ENCODE peak calls at places on chromosomes 1 and 21, in four cellular contexts. I is cardiac fibroblast, O is NCI-H748 treated with DMSO at 0.1 percent for 48 hours, N is NCI-H345. M is an unnamed sample.

GRCh38 chr1:19384772-19385187 is 72.7 kb downstream of the SLC66A1 start:
- DNase-seq in I (no peak), O (no peak), N (no peak), M (no peak)

GRCh38 chr1:203089001-203089650 is 3.3 kb upstream of the MYOG start:
- DNase-seq in I (no peak), O (no peak), N (no peak), M (no peak)

GRCh38 chr1:64539808-64540207 is 69.9 kb downstream of the CACHD1 start:
- DNase-seq in I (peak), O (no peak), N (no peak), M (no peak)

GRCh38 chr1:210332719-210333398 is 4.2 kb downstream of the HHAT start:
- DNase-seq in I (no peak), O (no peak), N (no peak), M (no peak)

GRCh38 chr1:68936530-68936929 is 439.6 kb upstream of the DEPDC1 start:
- DNase-seq in I (no peak), O (no peak), N (no peak), M (no peak)

GRCh38 chr1:230153655-230154296 is 86.7 kb downstream of the GALNT2 start:
- DNase-seq in I (peak), O (no peak), N (no peak), M (no peak)

GRCh38 chr1:158286487-158286886 is 3.2 kb upstream of the CD1C start:
- DNase-seq in I (no peak), O (no peak), N (no peak), M (no peak)

GRCh38 chr1:46479744-46480350 is 9.8 kb upstream of the DMBX1 start:
- DNase-seq in I (no peak), O (no peak), N (no peak), M (no peak)

GRCh38 chr21:26070822-26071425 is 99.6 kb downstream of the APP start:
- DNase-seq in I (peak), O (peak), N (no peak), M (no peak)

GRCh38 chr21:39009587-39010225 is 173.5 kb downstream of the PSMG1 start:
- DNase-seq in I (no peak), O (no peak), N (no peak), M (no peak)

GRCh38 chr21:45219517-45219916 is 68.2 kb downstream of the POFUT2 start:
- DNase-seq in I (peak), O (no peak), N (no peak), M (no peak)

GRCh38 chr1:214205053-214205452 is 75.9 kb upstream of the SMYD2 start:
- DNase-seq in I (no peak), O (peak), N (no peak), M (no peak)

GRCh38 chr1:119220980-119221379 is 80.5 kb upstream of the WARS2 start:
- DNase-seq in I (no peak), O (no peak), N (no peak), M (no peak)

GRCh38 chr1:39689214-39689613 is 2.0 kb downstream of the HPCAL4 start:
- DNase-seq in I (no peak), O (no peak), N (no peak), M (no peak)

GRCh38 chr1:202276081-202276715 is 65.5 kb downstream of the UBE2T start:
- DNase-seq in I (no peak), O (no peak), N (no peak), M (no peak)

GRCh38 chr1:204793259-204793658 is 77.4 kb upstream of the NFASC start:
- DNase-seq in I (no peak), O (no peak), N (no peak), M (no peak)

GRCh38 chr1:24027838-24028468 is 47.8 kb upstream of the SRSF10 start:
- DNase-seq in I (peak), O (no peak), N (peak), M (no peak)

GRCh38 chr1:87794788-87795614 is 466.3 kb downstream of the LMO4 start:
- DNase-seq in I (peak), O (no peak), N (no peak), M (no peak)

GRCh38 chr1:183841950-183842816 is 37.3 kb downstream of the RGL1 start:
- DNase-seq in I (peak), O (no peak), N (no peak), M (peak)

GRCh38 chr1:227547604-227548397 is 15.6 kb upstream of the ZNF678 start:
- DNase-seq in I (no peak), O (no peak), N (no peak), M (no peak)

GRCh38 chr1:53656916-53657170 is 82.1 kb downstream of the GLIS1 start:
- DNase-seq in I (no peak), O (no peak), N (no peak), M (no peak)

GRCh38 chr1:153238536-153238935 is 21.0 kb upstream of the LORICRIN start:
- DNase-seq in I (no peak), O (no peak), N (no peak), M (no peak)

GRCh38 chr1:7300893-7301292 is 470.2 kb upstream of the VAMP3 start:
- DNase-seq in I (peak), O (no peak), N (no peak), M (no peak)

GRCh38 chr1:8407652-8408051 is 89.7 kb downstream of the SLC45A1 start:
- DNase-seq in I (no peak), O (no peak), N (no peak), M (no peak)

GRCh38 chr1:76611782-76612445 is 255.4 kb upstream of the ST6GALNAC5 start:
- DNase-seq in I (no peak), O (no peak), N (no peak), M (no peak)

GRCh38 chr21:33035147-33035546 is 9.4 kb downstream of the OLIG2 start:
- DNase-seq in I (no peak), O (no peak), N (peak), M (no peak)

GRCh38 chr1:110291241-110292030 is 47.7 kb upstream of the RBM15 start:
- DNase-seq in I (no peak), O (no peak), N (no peak), M (no peak)

GRCh38 chr1:198175418-198176170 is 18.8 kb downstream of the NEK7 start:
- DNase-seq in I (peak), O (no peak), N (no peak), M (no peak)

GRCh38 chr1:245679796-245680195 is 525.0 kb downstream of the KIF26B start:
- DNase-seq in I (no peak), O (no peak), N (no peak), M (no peak)

GRCh38 chr1:65001238-65001792 is 35.0 kb upstream of the JAK1 start:
- DNase-seq in I (peak), O (no peak), N (no peak), M (no peak)

GRCh38 chr1:18100493-18101063 is 7.0 kb upstream of the IGSF21 start:
- DNase-seq in I (peak), O (no peak), N (peak), M (peak)

GRCh38 chr1:223229756-223230155 is 86.7 kb upstream of the TLR5 start:
- DNase-seq in I (no peak), O (no peak), N (no peak), M (no peak)

GRCh38 chr1:220787069-220787614 is 429 bp downstream of the MTARC1 start:
- DNase-seq in I (no peak), O (peak), N (peak), M (no peak)

GRCh38 chr21:31184462-31184861 is 146.2 kb upstream of the KRTAP19-8 start:
- DNase-seq in I (no peak), O (no peak), N (no peak), M (no peak)

GRCh38 chr1:185561629-185562028 is 172.6 kb upstream of the HMCN1 start:
- DNase-seq in I (peak), O (no peak), N (no peak), M (no peak)

GRCh38 chr1:192539450-192540132 is 36.0 kb upstream of the RGS1 start:
- DNase-seq in I (peak), O (no peak), N (no peak), M (no peak)

GRCh38 chr1:21901473-21901847 is 35.6 kb downstream of the HSPG2 start:
- DNase-seq in I (peak), O (no peak), N (no peak), M (no peak)

GRCh38 chr1:89001510-89001909 is 9.1 kb upstream of the KYAT3 start:
- DNase-seq in I (no peak), O (no peak), N (no peak), M (no peak)

M was measured in GM18507.